ENCODE peak calls at places on chromosomes 4 and X, in seven cellular contexts. G is B cell, U is HCT116, Z is right atrium auricular region, Y is GM13977, N is mesothelial cell of epicardium, Q is AG04450. W is an unnamed sample.

GRCh38 chrX:17372052-17372451 is 2.9 kb upstream of the NHS start:
- DNase-seq in G (no peak), U (no peak), Z (no peak), Y (no peak), N (no peak), Q (no peak), W (no peak)

GRCh38 chr4:24010573-24010972 is 120.7 kb upstream of the PPARGC1A start:
- DNase-seq in G (no peak), U (no peak), Z (no peak), Y (no peak), N (no peak), Q (no peak), W (no peak)

GRCh38 chrX:43909159-43909558 is 26.9 kb upstream of the MAOB start:
- DNase-seq in G (no peak), U (no peak), Z (no peak), Y (no peak), N (no peak), Q (no peak), W (no peak)

GRCh38 chrX:150569155-150569477 is 695 bp downstream of the MTM1 start:
- DNase-seq in G (peak), U (no peak), Z (no peak), Y (no peak), N (no peak), Q (no peak), W (no peak)

GRCh38 chr4:158129649-158130048 is 43.2 kb downstream of the GASK1B start:
- DNase-seq in G (no peak), U (no peak), Z (no peak), Y (no peak), N (no peak), Q (no peak), W (no peak)

GRCh38 chr4:79042079-79042674 is 102.9 kb upstream of the PAQR3 start:
- DNase-seq in G (no peak), U (peak), Z (no peak), Y (peak), N (no peak), Q (peak), W (peak)

GRCh38 chrX:129961180-129962083 is 21.0 kb upstream of the BCORL1 start:
- DNase-seq in G (peak), U (peak), Z (no peak), Y (peak), N (no peak), Q (no peak), W (peak)

GRCh38 chrX:148582353-148582752 is 81.9 kb downstream of the AFF2 start:
- DNase-seq in G (no peak), U (no peak), Z (no peak), Y (no peak), N (no peak), Q (no peak), W (no peak)

GRCh38 chr4:90503677-90504076 is 376.5 kb downstream of the CCSER1 start:
- DNase-seq in G (no peak), U (no peak), Z (no peak), Y (no peak), N (no peak), Q (no peak), W (no peak)

GRCh38 chr4:26028793-26029511 is 114.9 kb downstream of the SMIM20 start:
- DNase-seq in G (peak), U (no peak), Z (peak), Y (peak), N (peak), Q (peak), W (peak)

GRCh38 chr4:78765607-78766006 is 10.5 kb upstream of the BMP2K start:
- DNase-seq in G (no peak), U (no peak), Z (no peak), Y (no peak), N (no peak), Q (no peak), W (no peak)

GRCh38 chr4:90495936-90496335 is 368.7 kb downstream of the CCSER1 start:
- DNase-seq in G (no peak), U (no peak), Z (no peak), Y (no peak), N (no peak), Q (no peak), W (no peak)

GRCh38 chrX:68433155-68433980 is at the start of gene OPHN1:
- DNase-seq in G (no peak), U (peak), Z (peak), Y (peak), N (peak), Q (no peak), W (peak)

GRCh38 chrX:38819163-38819562 is 17.9 kb downstream of the MID1IP1 start:
- DNase-seq in G (no peak), U (no peak), Z (no peak), Y (no peak), N (no peak), Q (no peak), W (no peak)

GRCh38 chr4:184156169-184156568 is 61.5 kb downstream of the ENPP6 start:
- DNase-seq in G (no peak), U (no peak), Z (no peak), Y (no peak), N (no peak), Q (no peak), W (no peak)

GRCh38 chrX:71315917-71316316 is 14.4 kb downstream of the ITGB1BP2 start:
- DNase-seq in G (no peak), U (no peak), Z (no peak), Y (no peak), N (no peak), Q (peak), W (no peak)

GRCh38 chr4:145722561-145722960 is 42.6 kb downstream of the C4orf51 start:
- DNase-seq in G (no peak), U (no peak), Z (no peak), Y (no peak), N (no peak), Q (no peak), W (no peak)

GRCh38 chr4:113013746-113014145 is 35.7 kb upstream of the ANK2 start:
- DNase-seq in G (no peak), U (no peak), Z (no peak), Y (no peak), N (no peak), Q (no peak), W (no peak)

GRCh38 chr4:15197005-15197404 is 194.7 kb downstream of the CPEB2 start:
- DNase-seq in G (no peak), U (no peak), Z (no peak), Y (no peak), N (no peak), Q (no peak), W (no peak)

GRCh38 chr4:19651481-19651880 is 600.2 kb upstream of the SLIT2 start:
- DNase-seq in G (no peak), U (no peak), Z (no peak), Y (no peak), N (no peak), Q (no peak), W (no peak)

GRCh38 chrX:69551421-69552009 is 47.4 kb downstream of the NALF2 start:
- DNase-seq in G (no peak), U (no peak), Z (no peak), Y (no peak), N (no peak), Q (no peak), W (no peak)

GRCh38 chrX:69555396-69556023 is 51.4 kb downstream of the NALF2 start:
- DNase-seq in G (no peak), U (no peak), Z (no peak), Y (no peak), N (no peak), Q (no peak), W (no peak)

GRCh38 chr4:71415491-71415890 is 76.7 kb downstream of the SLC4A4 start:
- DNase-seq in G (no peak), U (no peak), Z (no peak), Y (no peak), N (no peak), Q (no peak), W (no peak)

GRCh38 chrX:155632424-155633100 is 19.8 kb upstream of the TMLHE start:
- DNase-seq in G (no peak), U (no peak), Z (no peak), Y (no peak), N (no peak), Q (no peak), W (no peak)

GRCh38 chrX:82556588-82556987 is 951.5 kb upstream of the POU3F4 start:
- DNase-seq in G (no peak), U (no peak), Z (no peak), Y (no peak), N (no peak), Q (no peak), W (no peak)

GRCh38 chr4:27042411-27042810 is 181.8 kb downstream of the STIM2 start:
- DNase-seq in G (no peak), U (no peak), Z (no peak), Y (no peak), N (no peak), Q (no peak), W (no peak)

GRCh38 chr4:183254162-183254561 is 65.9 kb downstream of the CLDN22 start:
- DNase-seq in G (no peak), U (no peak), Z (no peak), Y (no peak), N (no peak), Q (no peak), W (no peak)

GRCh38 chr4:184911310-184911709 is 85.5 kb upstream of the ACSL1 start:
- DNase-seq in G (no peak), U (peak), Z (no peak), Y (no peak), N (no peak), Q (no peak), W (no peak)

GRCh38 chr4:147707892-147708672 is 23.8 kb upstream of the ARHGAP10 start:
- DNase-seq in G (no peak), U (peak), Z (peak), Y (peak), N (no peak), Q (no peak), W (no peak)

GRCh38 chrX:101986571-101986970 is 54.7 kb upstream of the ZMAT1 start:
- DNase-seq in G (no peak), U (no peak), Z (no peak), Y (no peak), N (no peak), Q (no peak), W (no peak)

GRCh38 chr4:33850503-33850902 is 2393.8 kb downstream of the ARAP2 start:
- DNase-seq in G (no peak), U (no peak), Z (no peak), Y (no peak), N (no peak), Q (no peak), W (no peak)

GRCh38 chr4:156642161-156642560 is 329.4 kb downstream of the PDGFC start:
- DNase-seq in G (no peak), U (no peak), Z (no peak), Y (no peak), N (no peak), Q (no peak), W (no peak)

GRCh38 chr4:61401771-61402170 is 201.6 kb downstream of the ADGRL3 start:
- DNase-seq in G (no peak), U (no peak), Z (no peak), Y (no peak), N (no peak), Q (no peak), W (no peak)

GRCh38 chrX:139924069-139924695 is 8.7 kb downstream of the ATP11C start:
- DNase-seq in G (no peak), U (no peak), Z (no peak), Y (no peak), N (no peak), Q (no peak), W (no peak)

GRCh38 chrX:69556094-69557011 is 52.2 kb downstream of the NALF2 start:
- DNase-seq in G (no peak), U (peak), Z (no peak), Y (no peak), N (no peak), Q (no peak), W (peak)

GRCh38 chrX:38379088-38379487 is 26.7 kb downstream of the OTC start:
- DNase-seq in G (no peak), U (no peak), Z (no peak), Y (no peak), N (no peak), Q (no peak), W (no peak)

GRCh38 chr4:110062166-110062565 is 136.2 kb downstream of the ELOVL6 start:
- DNase-seq in G (no peak), U (no peak), Z (no peak), Y (no peak), N (no peak), Q (no peak), W (no peak)

GRCh38 chrX:13863326-13863725 is 46.4 kb upstream of the GPM6B start:
- DNase-seq in G (no peak), U (no peak), Z (no peak), Y (no peak), N (no peak), Q (no peak), W (no peak)

GRCh38 chr4:6613676-6614651 is 26.5 kb upstream of the MRFAP1 start:
- DNase-seq in G (no peak), U (no peak), Z (no peak), Y (no peak), N (no peak), Q (no peak), W (no peak)

GRCh38 chr4:102732678-102733445 is 27.9 kb downstream of the MANBA start:
- DNase-seq in G (no peak), U (no peak), Z (no peak), Y (no peak), N (no peak), Q (no peak), W (no peak)

GRCh38 chr4:102734116-102734515 is 26.7 kb downstream of the MANBA start:
- DNase-seq in G (no peak), U (no peak), Z (no peak), Y (no peak), N (no peak), Q (no peak), W (no peak)

GRCh38 chr4:102734591-102735385 is 26.0 kb downstream of the MANBA start:
- DNase-seq in G (no peak), U (no peak), Z (no peak), Y (peak), N (no peak), Q (no peak), W (no peak)

GRCh38 chr4:102735578-102735977 is 25.2 kb downstream of the MANBA start:
- DNase-seq in G (no peak), U (no peak), Z (no peak), Y (no peak), N (no peak), Q (no peak), W (no peak)

GRCh38 chr4:102730968-102731533 is 29.7 kb downstream of the MANBA start:
- DNase-seq in G (no peak), U (no peak), Z (no peak), Y (no peak), N (no peak), Q (no peak), W (no peak)
- TF ChIP-seq CTCF in G (no peak), U (peak), Z (no peak), Y (no peak), N (no peak), Q (peak), W (no peak)

DNA sequence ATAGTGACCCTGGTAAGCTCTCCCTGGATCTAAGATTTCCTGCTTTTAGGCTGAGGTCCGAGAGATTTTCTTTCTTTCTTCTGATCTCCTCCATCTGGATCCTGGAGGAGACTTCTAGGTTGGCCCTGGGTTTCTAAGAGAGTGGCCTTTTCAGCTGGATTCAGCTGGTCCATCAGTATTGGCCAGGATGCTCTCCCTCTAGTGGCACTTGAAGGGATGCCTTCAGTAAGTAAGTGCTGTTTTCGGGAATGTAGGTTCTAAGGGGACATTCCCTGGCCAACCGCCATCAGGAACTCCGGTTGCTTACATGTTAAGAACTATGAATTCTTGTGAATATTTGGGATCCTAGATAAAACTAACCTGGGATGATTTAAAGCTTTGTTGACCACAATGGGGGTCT is 56.9 kb downstream of the SERTM2 start:
- DNase-seq in G (no peak), U (peak), Z (no peak), Y (no peak), N (no peak), Q (no peak), W (peak)
- TF ChIP-seq CTCF in G (no peak), U (peak), Z (no peak), Y (no peak), N (peak), Q (no peak), W (peak)

GRCh38 chr4:40303751-40304150 is 31.4 kb upstream of the CHRNA9 start:
- DNase-seq in G (no peak), U (no peak), Z (no peak), Y (no peak), N (no peak), Q (no peak), W (no peak)

GRCh38 chr4:40300371-40301162 is 34.6 kb upstream of the CHRNA9 start:
- DNase-seq in G (no peak), U (no peak), Z (no peak), Y (no peak), N (no peak), Q (no peak), W (no peak)

GRCh38 chr4:40299704-40300336 is 35.3 kb upstream of the CHRNA9 start:
- DNase-seq in G (no peak), U (no peak), Z (no peak), Y (no peak), N (no peak), Q (no peak), W (no peak)

GRCh38 chr4:40299126-40299525 is 36.0 kb upstream of the CHRNA9 start:
- DNase-seq in G (no peak), U (no peak), Z (no peak), Y (no peak), N (no peak), Q (no peak), W (no peak)

DNA sequence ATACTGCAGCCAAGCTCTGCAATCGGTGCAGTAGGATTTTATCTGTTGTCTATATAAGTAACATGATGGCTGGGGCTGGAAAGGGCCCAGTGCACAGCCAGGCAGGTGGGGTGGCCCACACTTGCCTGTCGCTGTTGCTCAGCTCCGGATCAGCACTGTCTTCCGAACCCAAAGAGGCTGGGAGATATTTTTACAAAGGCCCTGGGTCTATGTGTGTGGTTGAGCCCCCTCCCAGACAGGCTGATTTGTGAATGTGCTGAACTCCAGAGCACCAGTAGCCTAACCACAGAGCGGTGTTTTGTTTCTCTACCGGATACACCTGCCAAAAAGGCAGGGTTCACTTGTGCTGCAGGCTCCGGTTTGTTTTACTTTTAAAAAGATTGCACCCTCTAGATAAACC is 33.5 kb upstream of the CHRNA9 start:
- DNase-seq in G (peak), U (no peak), Z (no peak), Y (peak), N (no peak), Q (no peak), W (no peak)
- TF ChIP-seq CTCF in G (no peak), U (no peak), Z (no peak), Y (no peak), N (no peak), Q (no peak), W (no peak)

GRCh38 chr4:117324851-117325491 is 239.6 kb upstream of the TRAM1L1 start:
- DNase-seq in G (no peak), U (peak), Z (no peak), Y (no peak), N (no peak), Q (peak), W (no peak)
- TF ChIP-seq CTCF in G (no peak), U (no peak), Z (no peak), Y (no peak), N (no peak), Q (no peak), W (no peak)

DNA sequence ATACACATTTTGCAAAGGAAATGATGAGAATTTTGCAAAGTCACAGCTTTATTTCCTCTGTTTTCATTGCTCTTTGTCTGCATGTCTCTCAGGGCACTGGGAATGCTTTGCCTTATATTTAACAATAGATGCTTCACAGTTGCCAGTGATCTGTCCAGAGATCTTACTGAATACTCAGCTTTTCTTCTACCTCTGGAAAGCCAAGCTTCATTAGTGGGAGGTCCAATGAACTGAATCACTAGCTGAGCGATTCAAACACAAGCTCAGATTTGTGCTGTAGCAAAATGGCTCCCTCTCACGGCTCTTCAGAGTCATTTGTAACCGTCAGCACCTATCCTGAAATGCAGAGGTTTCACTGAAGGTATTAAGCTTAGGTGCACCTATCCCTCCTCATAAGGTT is 138.9 kb downstream of the DCLK2 start:
- DNase-seq in G (no peak), U (no peak), Z (no peak), Y (no peak), N (no peak), Q (no peak), W (no peak)
- TF ChIP-seq CTCF in G (no peak), U (no peak), Z (no peak), Y (no peak), N (no peak), Q (peak), W (no peak)

GRCh38 chr4:2168469-2169319 is 73.2 kb downstream of the HAUS3 start:
- DNase-seq in G (no peak), U (no peak), Z (no peak), Y (no peak), N (no peak), Q (no peak), W (no peak)
- TF ChIP-seq CTCF in G (no peak), U (no peak), Z (no peak), Y (no peak), N (no peak), Q (no peak), W (no peak)

GRCh38 chr4:126735294-126736132 is 897.2 kb upstream of the INTU start:
- DNase-seq in G (no peak), U (no peak), Z (no peak), Y (no peak), N (no peak), Q (no peak), W (no peak)
- TF ChIP-seq CTCF in G (no peak), U (no peak), Z (no peak), Y (no peak), N (no peak), Q (no peak), W (no peak)

W was measured in Caco-2.